ENCODE peak calls at places on chromosomes 2 and 18, in nine cellular contexts. I is OCI-LY7, V is Karpas-422, Y is tibial nerve, G is GM23248, X is upper lobe of right lung, E is Panc1, P is PC-9, O is IMR-90. K is an unnamed sample.
A peak's percentile ranks its signal among the peaks of the same experiment; 100 is the strongest.

GRCh38 chr2:226746206-226746800 is 53.3 kb downstream of the IRS1 start:
- DNase-seq in V (no peak), P (no peak), I (no peak), Y (no peak), O (no peak), G (no peak), X (no peak), E (no peak), K (no peak)

GRCh38 chr18:11666831-11667230 is 22.2 kb upstream of the GNAL start:
- DNase-seq in P (no peak), I (no peak), O (no peak), E (no peak), G (no peak), V (no peak), X (peak; percentile 7), Y (no peak), K (no peak)

GRCh38 chr18:44520981-44521672 is 159.6 kb upstream of the SETBP1 start:
- DNase-seq in P (no peak), I (no peak), Y (no peak), E (no peak), V (peak; percentile 14), X (no peak), G (peak; percentile 43), O (no peak), K (no peak)

GRCh38 chr2:231937057-231937456 is 10.9 kb upstream of the NPPC start:
- DNase-seq in E (no peak), X (no peak), I (no peak), P (no peak), Y (no peak), V (no peak), G (no peak), O (no peak), K (no peak)

GRCh38 chr2:220279840-220280239 is 652.4 kb downstream of the SLC4A3 start:
- DNase-seq in E (no peak), P (no peak), O (peak; percentile 63), I (no peak), G (peak; percentile 66), X (no peak), V (no peak), Y (no peak), K (no peak)

GRCh38 chr2:160918909-160919503 is 241.2 kb upstream of the TANK start:
- DNase-seq in O (peak; percentile 44), Y (no peak), X (peak; percentile 85), I (peak; percentile 18), E (no peak), G (peak; percentile 71), V (peak; percentile 71), P (no peak), K (peak; percentile 17)

GRCh38 chr2:150876201-150877085 is 385.2 kb downstream of the RBM43 start:
- DNase-seq in P (no peak), E (no peak), G (no peak), O (peak; percentile 76), X (no peak), I (no peak), Y (no peak), V (no peak), K (no peak)

GRCh38 chr2:16207151-16207550 is 266.8 kb downstream of the MYCN start:
- DNase-seq in X (no peak), E (no peak), O (no peak), V (no peak), P (no peak), G (no peak), Y (no peak), I (no peak), K (no peak)

GRCh38 chr18:76823574-76823973 is 1.2 kb downstream of the ZNF236 start:
- DNase-seq in P (no peak), O (peak; percentile 15), V (peak; percentile 67), I (peak; percentile 53), G (peak; percentile 39), Y (no peak), E (no peak), X (peak; percentile 71), K (peak; percentile 57)

GRCh38 chr18:73980289-73980979 is 167.2 kb downstream of the FBXO15 start:
- DNase-seq in Y (no peak), P (no peak), O (peak; percentile 25), I (no peak), G (peak; percentile 35), X (no peak), E (peak; percentile 5), V (no peak), K (no peak)

GRCh38 chr2:204177977-204178522 is 241.5 kb downstream of the ICOS start:
- DNase-seq in E (no peak), I (peak; percentile 59), P (no peak), Y (peak; percentile 42), X (peak; percentile 70), O (no peak), G (peak; percentile 30), V (peak; percentile 80), K (peak; percentile 74)

GRCh38 chr2:42954227-42954962 is 162.0 kb upstream of the HAAO start:
- DNase-seq in P (no peak), G (no peak), V (no peak), I (no peak), Y (no peak), E (no peak), O (peak; percentile 65), X (no peak), K (no peak)

GRCh38 chr2:233456111-233456510 is 101.8 kb downstream of the DGKD start:
- DNase-seq in X (peak; percentile 20), Y (no peak), P (no peak), G (no peak), O (no peak), V (no peak), E (no peak), I (no peak), K (no peak)

GRCh38 chr2:188345020-188345419 is 53.3 kb downstream of the GULP1 start:
- DNase-seq in Y (no peak), X (no peak), O (peak; percentile 14), V (no peak), I (no peak), E (no peak), P (no peak), G (no peak), K (no peak)

GRCh38 chr2:178833382-178833781 is 26.2 kb upstream of the TTN start:
- DNase-seq in V (no peak), X (no peak), P (no peak), G (no peak), I (no peak), Y (no peak), O (no peak), E (no peak), K (no peak)

GRCh38 chr2:72386288-72386687 is 238.6 kb upstream of the CYP26B1 start:
- DNase-seq in P (no peak), O (no peak), V (no peak), I (no peak), E (no peak), G (no peak), X (no peak), Y (no peak), K (no peak)
- H3K4me3 ChIP-seq in P (no peak overlapping the region), O (no peak overlapping the region), V (no peak overlapping the region), I (no peak overlapping the region), E (no peak overlapping the region), G (no peak overlapping the region), X (no peak overlapping the region), Y (no peak overlapping the region), K (no peak overlapping the region)

GRCh38 chr2:89823556-89823955 is 1132.1 kb downstream of the RPIA start:
- DNase-seq in X (no peak), O (no peak), E (no peak), V (no peak), I (no peak), Y (no peak), P (no peak), G (no peak), K (no peak)
- H3K9me3 ChIP-seq in X (peaks cover 41% of the 10 kb centered on the region), O (peaks cover 38% of the 10 kb centered on the region), E (no peaks in the 10 kb centered on the region), V (peaks cover 52% of the 10 kb centered on the region), I (peaks cover 35% of the 10 kb centered on the region), Y (peaks cover 61% of the 10 kb centered on the region), P (peaks cover 56% of the 10 kb centered on the region), G (peaks cover 7% of the 10 kb centered on the region), K (no peaks in the 10 kb centered on the region)

GRCh38 chr18:5627756-5628511 is 84.1 kb upstream of the EPB41L3 start:
- DNase-seq in O (no peak), V (no peak), X (no peak), E (no peak), Y (no peak), P (no peak), I (no peak), G (no peak), K (no peak)

GRCh38 chr18:5630766-5631413 is 87.1 kb upstream of the EPB41L3 start:
- DNase-seq in E (no peak), P (no peak), G (no peak), I (no peak), O (no peak), V (no peak), Y (no peak), X (no peak), K (no peak)

GRCh38 chr18:5632041-5632440 is 88.2 kb upstream of the EPB41L3 start:
- DNase-seq in I (no peak), Y (no peak), G (no peak), E (no peak), V (no peak), P (no peak), X (no peak), O (no peak), K (no peak)

GRCh38 chr18:5628512-5629255 is 84.9 kb upstream of the EPB41L3 start:
- DNase-seq in V (no peak), I (no peak), G (peak; percentile 65), O (peak; percentile 17), P (no peak), Y (peak; percentile 16), E (no peak), X (peak; percentile 83), K (peak; percentile 94)

DNA sequence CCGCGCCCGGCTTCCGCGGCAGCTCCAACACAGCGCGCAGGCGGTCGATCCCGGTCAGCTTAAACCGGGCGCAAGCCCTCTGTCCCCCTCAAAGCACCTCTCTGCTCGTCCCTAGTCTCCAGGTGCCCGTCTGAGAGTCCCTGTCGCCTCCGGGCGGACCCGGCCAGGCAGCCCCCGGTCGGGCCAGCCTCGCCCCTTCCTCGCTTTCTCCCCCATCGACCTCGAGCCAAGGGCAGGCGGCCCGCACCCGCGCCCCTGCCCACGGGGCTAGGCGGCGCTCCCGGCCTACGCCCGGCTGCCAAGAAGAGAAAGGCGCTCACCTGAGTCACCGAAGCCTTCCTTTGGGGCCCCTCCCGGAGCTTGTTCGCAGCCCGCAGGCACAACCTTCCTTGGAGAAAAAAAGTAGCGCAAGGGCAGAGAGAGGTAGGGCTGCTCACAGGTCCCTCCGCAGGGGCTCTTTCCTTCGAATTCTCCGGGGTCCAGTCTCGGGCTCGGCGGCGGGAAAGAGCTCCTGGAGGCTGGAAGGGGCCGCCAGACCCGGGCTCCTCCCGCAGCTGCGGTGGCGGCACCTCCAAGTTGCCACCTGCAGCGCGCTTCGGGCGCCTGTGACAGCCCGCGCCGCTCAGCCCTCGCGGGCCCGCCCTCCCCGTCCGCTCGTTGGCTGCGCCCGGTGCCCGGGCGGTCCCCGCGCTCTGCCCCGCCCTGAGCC is 86.4 kb upstream of the EPB41L3 start:
- DNase-seq in V (no peak), Y (peak; percentile 51), E (no peak), O (peak; percentile 41), X (peak; percentile 91), G (peak; percentile 68), I (no peak), P (no peak), K (peak; percentile 94)
- H3K4me3 ChIP-seq in V (no peak overlapping the region), Y (peak overlapping the region; percentile 88), E (peak overlapping the region; percentile 14), O (peak overlapping the region; percentile 60), X (peak overlapping the region; percentile 64), G (peak overlapping the region; percentile 75), I (no peak overlapping the region), P (no peak overlapping the region), K (peak overlapping the region; percentile 40)

DNA sequence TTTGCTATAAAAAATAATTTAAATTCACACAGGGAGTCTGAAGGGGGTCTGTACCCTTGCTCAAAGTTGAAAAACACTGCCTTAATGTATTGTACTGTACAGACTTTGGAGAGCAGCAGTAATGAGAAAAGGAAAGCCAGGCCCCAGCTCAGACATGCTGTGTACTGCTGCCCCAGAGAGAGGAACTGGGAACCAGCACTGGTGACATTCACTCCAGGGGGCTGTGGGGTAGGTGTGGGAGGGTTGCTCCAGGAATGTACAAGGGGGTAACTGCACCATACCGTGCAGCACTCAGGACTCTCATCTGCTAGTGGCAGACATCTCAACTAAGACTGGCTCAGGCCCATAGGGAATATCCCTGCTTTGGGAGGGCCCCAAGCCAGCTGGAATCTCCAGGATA is 146.0 kb upstream of the RMP24 start:
- DNase-seq in I (no peak), P (no peak), Y (no peak), O (no peak), E (no peak), X (no peak), G (no peak), V (no peak), K (no peak)
- H3K9me3 ChIP-seq in I (no peaks in the 10 kb centered on the region), P (no peaks in the 10 kb centered on the region), Y (peaks cover under 1% of the 10 kb centered on the region), O (no peaks in the 10 kb centered on the region), E (no peaks in the 10 kb centered on the region), X (no peaks in the 10 kb centered on the region), G (no peaks in the 10 kb centered on the region), V (no peaks in the 10 kb centered on the region), K (no peaks in the 10 kb centered on the region)

K was measured in Peyer's patch.